ENCODE peak calls at places on chromosomes 2 and 18, in eight cellular contexts. I, G, M, J, W, U, L and E are unnamed samples.

GRCh38 chr2:178874529-178875240 is 67.5 kb upstream of the TTN start:
- DNase-seq in I (no peak), G (no peak), M (no peak), J (peak; percentile 7), W (no peak), U (no peak), L (no peak), E (peak; percentile 66)

GRCh38 chr18:30915336-30915988 is 127.1 kb downstream of the DSC3 start:
- DNase-seq in I (no peak), G (no peak), M (peak; percentile 22), J (no peak), W (no peak), U (no peak), L (no peak), E (no peak)

GRCh38 chr18:52636536-52636935 is 296.5 kb downstream of the DCC start:
- DNase-seq in I (no peak), G (peak; percentile 16), M (peak; percentile 5), J (no peak), W (no peak), U (peak; percentile 44), L (no peak), E (no peak)

GRCh38 chr2:55948176-55948921 is 24.8 kb upstream of the EFEMP1 start:
- DNase-seq in I (peak; percentile 36), G (no peak), M (no peak), J (peak; percentile 59), W (no peak), U (no peak), L (no peak), E (peak; percentile 72)

GRCh38 chr2:157894694-157895450 is 18.7 kb upstream of the ACVR1 start:
- DNase-seq in I (peak; percentile 87), G (no peak), M (no peak), J (peak; percentile 79), W (no peak), U (no peak), L (no peak), E (peak; percentile 60)

GRCh38 chr2:64455545-64455944 is 1.6 kb downstream of the LGALSL start:
- DNase-seq in I (no peak), G (no peak), M (peak; percentile 24), J (no peak), W (no peak), U (no peak), L (no peak), E (no peak)

GRCh38 chr18:10518595-10519273 is 7.1 kb upstream of the NAPG start:
- DNase-seq in I (peak; percentile 41), G (peak; percentile 38), M (no peak), J (peak; percentile 24), W (no peak), U (no peak), L (peak; percentile 35), E (peak; percentile 39)

GRCh38 chr2:162887087-162887486 is 48.5 kb upstream of the KCNH7 start:
- DNase-seq in I (no peak), G (no peak), M (no peak), J (no peak), W (no peak), U (no peak), L (no peak), E (no peak)

GRCh38 chr18:8769509-8769908 is 64.2 kb downstream of the MTCL1 start:
- DNase-seq in I (no peak), G (no peak), M (no peak), J (no peak), W (no peak), U (no peak), L (no peak), E (no peak)

GRCh38 chr2:20103514-20103913 is 52.1 kb upstream of the LAPTM4A start:
- DNase-seq in I (peak; percentile 56), G (no peak), M (peak; percentile 80), J (no peak), W (no peak), U (peak; percentile 30), L (no peak), E (no peak)
- TF ChIP-seq CTCF in I (peak; percentile 38), G (no peak), M (peak; percentile 72), J (no peak), W (peak; percentile 69), U (peak; percentile 56), L (peak; percentile 12), E (peak; percentile 23)

DNA sequence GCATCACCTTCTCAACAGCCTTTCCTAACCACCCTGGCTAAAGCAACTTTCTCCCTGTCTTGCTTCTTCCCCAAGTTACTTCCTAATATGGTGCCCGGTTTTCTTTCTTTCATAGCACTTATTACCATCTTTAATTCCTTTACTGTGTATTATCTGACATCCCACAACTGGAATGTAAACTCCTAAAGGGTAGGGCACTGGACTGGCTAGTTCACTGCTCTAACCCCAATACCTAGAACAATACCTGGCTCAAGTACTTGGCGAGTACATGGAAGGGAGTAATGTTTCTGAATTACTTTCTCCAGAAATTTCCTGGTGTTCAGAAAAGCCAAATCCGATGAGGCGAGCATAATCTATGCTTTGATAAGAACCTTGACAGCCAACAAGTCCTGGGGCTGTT is 22.7 kb upstream of the RNF103 start:
- DNase-seq in I (no peak), G (no peak), M (no peak), J (no peak), W (no peak), U (no peak), L (no peak), E (no peak)
- H3K4me3 ChIP-seq in I (no peak overlapping the region), G (no peak overlapping the region), M (no peak overlapping the region), J (no peak overlapping the region), W (no peak overlapping the region), U (no peak overlapping the region), L (no peak overlapping the region), E (no peak overlapping the region)

DNA sequence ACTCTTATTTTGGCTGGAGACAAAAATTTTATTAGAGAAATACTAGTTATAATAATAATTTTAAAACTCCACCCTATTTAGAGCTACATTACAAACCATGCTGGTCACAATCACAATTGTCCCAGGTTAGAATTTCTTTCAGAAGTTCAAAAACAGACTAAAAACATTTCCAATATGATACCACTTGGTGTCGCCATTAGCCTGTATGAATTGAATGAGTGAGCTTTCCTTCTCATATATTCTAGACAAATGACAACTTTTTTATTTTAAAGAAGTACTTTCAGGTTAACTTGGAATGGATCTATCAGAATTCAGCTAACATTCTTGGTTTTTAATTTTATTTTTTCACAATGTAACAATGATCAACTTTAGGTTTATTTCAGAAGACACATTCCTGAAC is 48.0 kb downstream of the SERPINB8 start:
- DNase-seq in I (peak; percentile 40), G (no peak), M (peak; percentile 20), J (no peak), W (no peak), U (peak; percentile 60), L (no peak), E (peak; percentile 41)
- TF ChIP-seq CTCF in I (peak; percentile 47), G (no peak), M (peak; percentile 56), J (no peak), W (peak; percentile 50), U (peak; percentile 62), L (no peak), E (peak; percentile 61)

GRCh38 chr2:143140864-143141637 is 11.8 kb downstream of the ARHGAP15 start:
- DNase-seq in I (no peak), G (no peak), M (no peak), J (no peak), W (no peak), U (no peak), L (no peak), E (no peak)
- H3K4me3 ChIP-seq in I (no peak overlapping the region), G (no peak overlapping the region), M (no peak overlapping the region), J (no peak overlapping the region), W (no peak overlapping the region), U (no peak overlapping the region), L (no peak overlapping the region), E (no peak overlapping the region)

DNA sequence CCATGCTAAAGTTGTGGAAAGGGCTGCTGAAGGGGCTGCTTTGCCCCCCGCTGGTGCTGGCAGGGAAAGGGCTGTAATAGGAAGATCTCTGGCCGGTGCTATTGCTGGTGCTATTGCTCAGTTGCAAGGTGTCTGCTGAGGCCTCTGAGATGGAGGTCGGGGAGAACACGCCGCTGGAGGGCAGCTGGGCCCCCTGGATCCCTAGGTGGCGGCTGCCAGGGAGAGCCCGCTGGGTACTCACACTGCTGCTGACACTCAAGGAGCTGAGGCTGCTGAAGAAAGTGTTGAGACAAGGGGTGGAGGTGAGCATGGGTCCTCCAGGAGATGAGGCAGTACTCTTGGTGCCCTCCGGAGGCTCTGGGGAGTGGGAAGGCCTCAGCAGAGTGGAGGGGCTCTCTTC is 4.2 kb downstream of the FOXI3 start:
- DNase-seq in I (no peak), G (no peak), M (no peak), J (no peak), W (no peak), U (peak; percentile 30), L (no peak), E (no peak)
- TF ChIP-seq CTCF in I (no peak), G (no peak), M (no peak), J (no peak), W (no peak), U (peak; percentile 6), L (no peak), E (no peak)

GRCh38 chr2:60741588-60741987 is 14.5 kb upstream of the PAPOLG start:
- DNase-seq in I (no peak), G (no peak), M (no peak), J (no peak), W (no peak), U (peak; percentile 19), L (no peak), E (peak; percentile 67)

GRCh38 chr2:60738679-60739078 is 17.4 kb upstream of the PAPOLG start:
- DNase-seq in I (no peak), G (no peak), M (no peak), J (no peak), W (no peak), U (no peak), L (no peak), E (no peak)

GRCh38 chr2:60739156-60739555 is 16.9 kb upstream of the PAPOLG start:
- DNase-seq in I (no peak), G (no peak), M (no peak), J (no peak), W (no peak), U (no peak), L (no peak), E (no peak)

GRCh38 chr2:60735496-60736250 is 20.4 kb upstream of the PAPOLG start:
- DNase-seq in I (no peak), G (no peak), M (no peak), J (no peak), W (no peak), U (peak; percentile 74), L (no peak), E (no peak)
- H3K4me3 ChIP-seq in I (peak overlapping the region; percentile 8), G (peak overlapping the region; percentile 3), M (peak overlapping the region; percentile 47), J (no peak overlapping the region), W (peak overlapping the region; percentile 26), U (peak overlapping the region; percentile 63), L (peak overlapping the region; percentile 40), E (peak overlapping the region; percentile 48)

GRCh38 chr2:226795281-226796011 is 4.2 kb downstream of the IRS1 start:
- DNase-seq in I (peak; percentile 63), G (peak; percentile 79), M (no peak), J (peak; percentile 33), W (no peak), U (no peak), L (peak; percentile 30), E (no peak)
- TF ChIP-seq CTCF in I (peak; percentile 22), G (no peak), M (no peak), J (peak; percentile 10), W (no peak), U (peak; percentile 5), L (no peak), E (peak; percentile 23)

GRCh38 chr2:68110102-68110501 is 47.3 kb upstream of the C1D start:
- DNase-seq in I (no peak), G (no peak), M (peak; percentile 43), J (no peak), W (no peak), U (no peak), L (no peak), E (no peak)
- H3K4me3 ChIP-seq in I (no peak overlapping the region), G (no peak overlapping the region), M (no peak overlapping the region), J (no peak overlapping the region), W (no peak overlapping the region), U (no peak overlapping the region), L (no peak overlapping the region), E (no peak overlapping the region)